ENCODE peak calls at places on chromosome 13, in ten cellular contexts. I is IMR-90, R is lower leg skin, Q is AG04450, G is AG10803, F is kidney epithelial cell, N is fibroblast of pulmonary artery, W is WERI-Rb-1, P is lower lobe of right lung, B is fibroblast of villous mesenchyme. D is an unnamed sample.

GRCh38 chr13:68759617-68760016 is 1348.0 kb upstream of the ATXN8OS start:
- DNase-seq in B (no peak), R (no peak), Q (no peak), N (no peak), G (no peak), P (no peak), F (no peak), W (no peak), I (no peak), D (no peak)

GRCh38 chr13:112513761-112514160 is 74.2 kb downstream of the TUBGCP3 start:
- DNase-seq in R (no peak), N (no peak), I (no peak), W (no peak), Q (no peak), P (no peak), B (no peak), F (no peak), G (no peak), D (no peak)

GRCh38 chr13:106349080-106349841 is 186.2 kb downstream of the EFNB2 start:
- DNase-seq in Q (no peak), R (peak; percentile 86), I (peak; percentile 34), W (no peak), N (no peak), F (peak; percentile 81), P (peak; percentile 48), G (no peak), B (no peak), D (no peak)

GRCh38 chr13:27599845-27600553 is 20.3 kb downstream of the LNX2 start:
- DNase-seq in R (no peak), W (no peak), G (peak; percentile 82), Q (no peak), N (peak; percentile 80), B (peak; percentile 65), I (peak; percentile 67), P (no peak), F (peak; percentile 56), D (peak; percentile 82)

GRCh38 chr13:37065893-37066526 is 6.5 kb upstream of the SUPT20H start:
- DNase-seq in R (no peak), F (no peak), B (no peak), W (no peak), G (no peak), N (no peak), I (no peak), Q (no peak), P (no peak), D (no peak)

GRCh38 chr13:50071399-50071798 is 56.2 kb downstream of the KCNRG start:
- DNase-seq in W (no peak), N (no peak), F (no peak), B (peak; percentile 34), R (no peak), Q (no peak), P (no peak), G (no peak), I (no peak), D (peak; percentile 31)

GRCh38 chr13:79659161-79659560 is 178.2 kb downstream of the NDFIP2 start:
- DNase-seq in R (no peak), F (no peak), G (peak; percentile 11), B (peak; percentile 73), N (peak; percentile 87), Q (no peak), I (no peak), W (no peak), P (no peak), D (peak; percentile 89)

GRCh38 chr13:78764665-78765064 is 105.7 kb upstream of the OBI1 start:
- DNase-seq in W (no peak), I (no peak), R (no peak), G (no peak), N (no peak), B (no peak), Q (no peak), F (no peak), P (no peak), D (no peak)

GRCh38 chr13:99308481-99309087 is 1.4 kb upstream of the GPR183 start:
- DNase-seq in W (no peak), P (no peak), R (no peak), Q (no peak), N (peak; percentile 68), G (peak; percentile 68), I (peak; percentile 63), F (no peak), B (peak; percentile 88), D (peak; percentile 85)

GRCh38 chr13:111005808-111006494 is 91.1 kb upstream of the ANKRD10 start:
- DNase-seq in I (peak; percentile 43), W (no peak), G (peak; percentile 41), R (no peak), Q (no peak), F (no peak), P (no peak), B (peak; percentile 76), N (peak; percentile 59), D (peak; percentile 66)

GRCh38 chr13:67643656-67644055 is 413.5 kb upstream of the PCDH9 start:
- DNase-seq in Q (no peak), R (no peak), B (no peak), F (no peak), G (no peak), W (no peak), P (no peak), I (no peak), N (no peak), D (no peak)

GRCh38 chr13:37163626-37164365 is 58.3 kb upstream of the CSNK1A1L start:
- DNase-seq in F (no peak), R (no peak), N (no peak), I (no peak), B (peak; percentile 21), G (peak; percentile 57), P (no peak), Q (no peak), W (no peak), D (no peak)

GRCh38 chr13:23235994-23236393 is 55.2 kb downstream of the SGCG start:
- DNase-seq in I (no peak), Q (no peak), F (no peak), R (no peak), W (no peak), N (no peak), G (no peak), B (no peak), P (no peak), D (no peak)

GRCh38 chr13:76297331-76297730 is 588.9 kb downstream of the KCTD12 start:
- DNase-seq in B (no peak), F (no peak), W (no peak), P (no peak), R (no peak), N (no peak), I (no peak), G (no peak), Q (no peak), D (no peak)

DNA sequence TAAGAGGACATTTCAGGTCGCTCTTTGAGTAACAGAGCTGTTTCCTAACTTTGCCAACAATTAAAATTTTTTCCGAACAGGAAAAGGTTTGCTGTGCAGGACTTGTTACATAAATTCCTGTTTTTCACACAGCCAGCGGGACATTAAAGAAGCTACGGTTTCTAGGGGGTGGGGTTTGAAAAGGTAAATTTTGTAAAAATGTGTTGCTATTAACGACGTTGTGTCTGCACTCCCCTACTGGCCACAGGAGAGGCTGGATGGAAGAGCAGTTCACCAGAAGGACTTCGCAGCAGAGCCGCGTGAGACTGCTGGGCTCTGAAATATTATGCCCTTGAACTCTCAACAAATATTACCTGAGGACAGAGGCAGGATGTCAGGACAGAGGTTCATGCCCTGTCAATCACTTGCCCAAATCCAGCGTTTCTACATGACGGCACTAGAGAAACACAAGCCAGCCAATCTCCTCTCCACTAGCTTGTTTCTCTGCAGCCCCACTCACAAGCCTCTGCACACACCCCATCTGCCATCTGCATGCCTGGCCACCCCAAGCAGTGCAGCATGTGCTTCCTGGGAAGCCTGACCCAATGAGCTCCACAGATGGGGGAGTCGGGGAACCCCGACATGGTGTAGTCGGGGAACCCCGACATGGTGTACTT is 102.0 kb downstream of the FOXO1 start:
- DNase-seq in I (no peak), N (peak; percentile 34), G (no peak), B (no peak), F (no peak), R (no peak), W (no peak), Q (no peak), P (no peak), D (no peak)
- TF ChIP-seq CTCF in I (no peak), N (peak; percentile 28), G (no peak), B (peak; percentile 18), F (peak; percentile 24), R (no peak), W (no peak), Q (no peak), P (no peak), D (peak; percentile 36)

GRCh38 chr13:42123600-42123999 is 75.2 kb downstream of the DGKH start:
- DNase-seq in I (no peak), P (no peak), B (no peak), R (no peak), G (no peak), F (no peak), W (no peak), N (no peak), Q (no peak), D (no peak)
- H3K4me3 ChIP-seq in I (no peak overlapping the region), P (no peak overlapping the region), B (no peak overlapping the region), R (no peak overlapping the region), G (no peak overlapping the region), F (no peak overlapping the region), W (no peak overlapping the region), N (no peak overlapping the region), Q (no peak overlapping the region), D (no peak overlapping the region)

GRCh38 chr13:65985632-65986031 is 1244.5 kb downstream of the PCDH9 start:
- DNase-seq in F (no peak), Q (no peak), G (no peak), N (no peak), R (no peak), B (no peak), W (peak; percentile 6), I (no peak), P (no peak), D (no peak)
- TF ChIP-seq CTCF in F (peak; percentile 4), Q (no peak), G (no peak), N (no peak), R (no peak), B (no peak), W (no peak), I (no peak), P (no peak), D (no peak)

DNA sequence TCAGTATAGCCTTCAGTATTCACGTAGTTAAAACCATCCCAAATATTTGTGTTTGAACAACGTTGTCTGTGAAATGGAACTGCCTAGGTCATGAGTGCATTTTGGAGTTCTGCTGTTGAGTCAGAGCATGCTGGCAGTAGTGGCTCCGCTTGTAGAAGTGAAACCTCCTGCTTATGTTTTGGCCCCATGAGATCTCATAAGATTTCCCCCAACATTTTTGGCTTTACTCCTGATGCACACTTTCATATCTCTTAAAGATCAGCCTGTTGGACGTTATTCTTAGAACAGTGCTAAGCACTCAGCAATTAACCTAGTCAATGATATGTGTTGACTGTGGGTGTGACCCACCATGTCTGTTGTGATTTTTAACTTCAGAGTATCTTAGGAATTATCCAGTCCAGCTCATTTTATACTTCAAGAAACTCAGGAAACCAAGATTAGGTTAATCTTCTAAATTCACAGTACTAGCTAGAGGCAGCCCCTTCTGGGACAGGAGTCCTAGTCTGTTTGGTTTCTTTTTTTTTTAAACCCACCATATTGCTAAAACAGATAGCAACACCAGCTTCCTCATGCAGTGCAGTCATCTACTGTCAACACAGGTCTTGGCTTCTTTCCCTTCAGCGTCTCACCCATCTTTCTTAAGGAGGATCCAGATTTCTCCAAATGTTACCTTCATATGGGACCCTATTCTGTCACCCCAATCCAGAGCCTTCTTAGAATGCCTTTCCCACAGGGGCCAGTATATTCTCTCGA is 26.2 kb downstream of the RAP2A start:
- DNase-seq in R (no peak), B (peak; percentile 73), Q (no peak), N (peak; percentile 40), I (peak; percentile 38), F (no peak), P (no peak), W (no peak), G (peak; percentile 25), D (peak; percentile 67)
- H3K4me3 ChIP-seq in R (no peak overlapping the region), B (no peak overlapping the region), Q (no peak overlapping the region), N (no peak overlapping the region), I (no peak overlapping the region), F (no peak overlapping the region), P (no peak overlapping the region), W (no peak overlapping the region), G (no peak overlapping the region), D (no peak overlapping the region)

GRCh38 chr13:44648392-44649117 is 72.4 kb upstream of the TSC22D1 start:
- DNase-seq in G (peak; percentile 29), R (no peak), I (no peak), F (no peak), P (no peak), B (peak; percentile 54), N (peak; percentile 31), W (no peak), Q (no peak), D (peak; percentile 39)
- TF ChIP-seq CTCF in G (peak; percentile 52), R (no peak), I (peak; percentile 21), F (peak; percentile 40), P (no peak), B (peak; percentile 50), N (peak; percentile 41), W (peak; percentile 8), Q (peak; percentile 28), D (peak; percentile 49)